ENCODE peak calls at places on chromosomes 1 and 21, in ten cellular contexts. S is HepG2, W is tibial artery, A is K562, B is colonic mucosa, J is heart right ventricle, V is breast epithelium, G is H1, T is HCT116, Q is pancreas. L is an unnamed sample. For H3K4me1, the result is how much of the 10 kb centered on the place peaks cover.

GRCh38 chr21:43626390-43626789 is 32.9 kb downstream of the HSF2BP start:
- DNase-seq in T (no peak), A (no peak), S (no peak), Q (no peak), G (no peak), V (no peak), J (no peak), B (no peak), W (no peak), L (no peak)

GRCh38 chr1:155051777-155052398 is 772 bp downstream of the ADAM15 start:
- DNase-seq in G (no peak), B (peak), V (peak), W (peak), J (peak), S (no peak), Q (peak), T (no peak), A (no peak), L (no peak)

GRCh38 chr1:224170748-224171478 is 12.1 kb upstream of the DEGS1 start:
- DNase-seq in A (peak), B (no peak), T (no peak), G (no peak), W (no peak), S (peak), Q (no peak), V (no peak), J (no peak), L (no peak)

GRCh38 chr1:59375321-59376220 is 78.7 kb downstream of the FGGY start:
- DNase-seq in T (no peak), J (no peak), B (no peak), V (no peak), A (no peak), W (no peak), G (no peak), Q (no peak), S (no peak), L (no peak)

GRCh38 chr1:108592030-108592759 is 32.3 kb downstream of the EEIG2 start:
- DNase-seq in J (no peak), A (no peak), V (no peak), T (no peak), Q (no peak), B (no peak), S (no peak), W (no peak), G (no peak), L (no peak)

GRCh38 chr1:104100079-104100478 is 350.4 kb downstream of the AMY1C start:
- DNase-seq in S (no peak), A (no peak), G (no peak), Q (no peak), V (no peak), B (no peak), J (no peak), W (no peak), T (no peak), L (no peak)

GRCh38 chr21:35475768-35476167 is 426.7 kb upstream of the RUNX1 start:
- DNase-seq in T (no peak), S (no peak), J (no peak), A (peak), Q (no peak), B (no peak), V (no peak), G (no peak), W (no peak), L (no peak)

GRCh38 chr1:53956308-53957168 is 10.4 kb downstream of the LRRC42 start:
- DNase-seq in J (no peak), W (no peak), T (no peak), S (no peak), V (no peak), Q (no peak), A (no peak), B (no peak), G (no peak), L (no peak)

GRCh38 chr1:93142161-93142560 is 38.1 kb downstream of the TMED5 start:
- DNase-seq in B (no peak), G (no peak), A (no peak), W (no peak), Q (no peak), V (no peak), S (no peak), J (no peak), T (no peak), L (no peak)

GRCh38 chr1:38609166-38609880 is 250.2 kb downstream of the RRAGC start:
- DNase-seq in B (no peak), S (no peak), W (no peak), V (no peak), G (no peak), J (no peak), A (no peak), T (no peak), Q (no peak), L (no peak)

GRCh38 chr21:45304945-45305344 is 17.2 kb upstream of the POFUT2 start:
- DNase-seq in Q (no peak), W (peak), J (no peak), B (no peak), G (no peak), S (no peak), V (no peak), T (no peak), A (no peak), L (no peak)

GRCh38 chr1:61448017-61448383 is 276.9 kb downstream of the TM2D1 start:
- DNase-seq in B (no peak), T (no peak), J (no peak), A (no peak), V (no peak), W (no peak), Q (no peak), S (no peak), G (no peak), L (no peak)
- H3K4me1 ChIP-seq in B (under half), T (under half), J (half or more), A (under half), V (under half), W (half or more), Q (under half), S (under half), G (under half), L (half or more)

GRCh38 chr1:1356796-1357401 is 1.5 kb downstream of the MXRA8 start:
- DNase-seq in V (no peak), S (no peak), J (peak), A (no peak), B (no peak), T (no peak), W (no peak), G (no peak), Q (no peak), L (no peak)

GRCh38 chr1:1359316-1359667 is 937 bp upstream of the MXRA8 start:
- DNase-seq in B (peak), W (no peak), G (no peak), T (no peak), Q (no peak), S (no peak), J (peak), V (no peak), A (no peak), L (no peak)

GRCh38 chr1:1357871-1358432 is 403 bp downstream of the MXRA8 start:
- DNase-seq in W (no peak), S (no peak), B (no peak), J (no peak), V (no peak), T (no peak), G (no peak), Q (no peak), A (no peak), L (no peak)

GRCh38 chr1:1359668-1360468 is 1.5 kb upstream of the MXRA8 start:
- DNase-seq in V (peak), J (peak), T (no peak), Q (no peak), S (peak), W (no peak), G (no peak), B (peak), A (no peak), L (no peak)

GRCh38 chr1:1358433-1359201 is at the start of gene MXRA8:
- DNase-seq in B (peak), Q (no peak), G (peak), S (peak), V (peak), W (peak), A (peak), T (no peak), J (peak), L (no peak)
- H3K4me1 ChIP-seq in B (under half), Q (under half), G (under half), S (half or more), V (under half), W (half or more), A (half or more), T (under half), J (half or more), L (half or more)

GRCh38 chr1:150152772-150153461 is 3.2 kb downstream of the PLEKHO1 start:
- DNase-seq in V (no peak), Q (no peak), J (no peak), T (no peak), S (peak), B (no peak), A (no peak), W (no peak), G (no peak), L (no peak)
- H3K4me1 ChIP-seq in V (under half), Q (under half), J (half or more), T (under half), S (under half), B (under half), A (under half), W (half or more), G (under half), L (under half)

DNA sequence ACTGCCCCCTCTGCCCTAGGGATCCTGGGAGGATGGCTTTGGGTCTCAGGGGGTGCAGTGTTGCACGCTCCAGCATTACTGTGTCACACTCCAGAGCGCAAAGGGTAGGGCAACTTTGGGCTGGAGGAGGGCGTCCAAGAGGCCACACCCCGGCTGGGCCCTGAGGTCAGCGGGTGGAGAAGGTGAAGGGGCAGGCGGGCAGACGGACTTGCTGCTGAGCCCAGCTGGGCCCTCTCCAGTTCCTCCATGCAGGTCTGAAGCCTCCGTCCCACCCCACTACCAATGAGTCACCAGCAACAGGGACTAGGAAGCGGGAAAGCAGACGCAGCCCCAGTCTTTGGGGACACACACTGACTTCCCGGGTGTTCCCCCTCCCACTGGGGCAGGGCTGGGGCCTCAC is 116.0 kb downstream of the CASZ1 start:
- DNase-seq in V (no peak), W (no peak), A (no peak), Q (no peak), S (no peak), J (no peak), T (no peak), B (no peak), G (no peak), L (no peak)
- H3K4me1 ChIP-seq in V (under half), W (half or more), A (under half), Q (under half), S (half or more), J (half or more), T (under half), B (under half), G (under half), L (under half)

GRCh38 chr1:27668121-27668807 is 3.7 kb downstream of the IFI6 start:
- DNase-seq in B (no peak), S (no peak), W (peak), V (no peak), Q (no peak), T (no peak), A (no peak), G (no peak), J (no peak), L (no peak)
- H3K4me1 ChIP-seq in B (under half), S (under half), W (under half), V (under half), Q (under half), T (under half), A (under half), G (under half), J (half or more), L (under half)

GRCh38 chr21:34080693-34081092 is 7.3 kb downstream of the MRPS6 start:
- DNase-seq in S (no peak), J (no peak), A (no peak), V (no peak), G (no peak), Q (no peak), W (no peak), B (no peak), T (no peak), L (no peak)

GRCh38 chr21:34082769-34083168 is 9.4 kb downstream of the MRPS6 start:
- DNase-seq in J (no peak), B (no peak), W (no peak), V (no peak), Q (no peak), A (no peak), T (no peak), G (no peak), S (no peak), L (no peak)

GRCh38 chr21:34086887-34087306 is 13.5 kb downstream of the MRPS6 start:
- DNase-seq in B (no peak), S (no peak), T (no peak), Q (no peak), A (peak), V (no peak), W (no peak), J (no peak), G (no peak), L (no peak)

GRCh38 chr21:34085129-34085528 is 11.8 kb downstream of the MRPS6 start:
- DNase-seq in T (no peak), S (no peak), A (no peak), Q (no peak), B (no peak), G (no peak), V (no peak), W (no peak), J (no peak), L (no peak)

DNA sequence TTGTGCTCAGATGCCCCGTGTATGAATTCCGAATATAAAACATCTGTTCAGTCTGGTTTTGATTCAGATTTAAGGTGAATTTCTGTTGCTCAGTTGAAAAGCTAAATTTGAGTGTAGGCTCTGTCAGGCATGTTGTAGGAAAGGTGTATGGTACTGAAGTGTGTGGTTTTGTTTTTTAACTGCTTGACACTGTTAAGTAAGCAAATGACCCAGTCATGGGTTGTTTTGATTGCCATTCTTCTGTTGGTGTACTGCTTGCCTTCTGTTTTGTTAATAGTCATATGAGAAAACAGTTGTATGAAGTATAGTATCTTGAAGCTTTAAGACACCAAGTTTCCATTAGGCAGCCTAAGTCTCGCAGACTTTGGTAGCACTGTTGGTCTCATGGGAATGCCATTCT is 10.0 kb downstream of the MRPS6 start:
- DNase-seq in W (no peak), A (no peak), J (no peak), B (no peak), V (no peak), T (no peak), Q (no peak), S (no peak), G (no peak), L (no peak)
- H3K4me1 ChIP-seq in W (half or more), A (under half), J (half or more), B (under half), V (under half), T (under half), Q (under half), S (under half), G (under half), L (under half)

GRCh38 chr1:206000641-206001339 is 2.4 kb downstream of the RAB7B start:
- DNase-seq in A (peak), V (no peak), Q (no peak), W (no peak), B (no peak), G (no peak), J (no peak), S (no peak), T (peak), L (no peak)

GRCh38 chr1:206002160-206002559 is 1.0 kb downstream of the RAB7B start:
- DNase-seq in V (peak), A (no peak), B (no peak), G (peak), T (no peak), J (no peak), W (no peak), Q (no peak), S (no peak), L (no peak)

GRCh38 chr1:205994342-205994741 is 8.9 kb downstream of the RAB7B start:
- DNase-seq in V (no peak), Q (no peak), W (no peak), J (no peak), S (no peak), A (no peak), B (no peak), G (no peak), T (no peak), L (no peak)

GRCh38 chr1:206001476-206001888 is 1.7 kb downstream of the RAB7B start:
- DNase-seq in G (no peak), J (no peak), W (peak), V (peak), T (peak), S (no peak), Q (no peak), B (peak), A (peak), L (no peak)

GRCh38 chr1:205998457-205999241 is 4.5 kb downstream of the RAB7B start:
- DNase-seq in J (no peak), Q (no peak), S (no peak), G (no peak), T (no peak), B (no peak), W (no peak), A (no peak), V (peak), L (no peak)
- H3K4me1 ChIP-seq in J (under half), Q (under half), S (under half), G (under half), T (under half), B (under half), W (under half), A (under half), V (under half), L (half or more)

GRCh38 chr1:206725053-206725963 is 40.6 kb downstream of the MAPKAPK2 start:
- DNase-seq in V (no peak), A (peak), T (peak), W (peak), S (peak), G (peak), Q (no peak), J (no peak), B (peak), L (no peak)
- H3K4me1 ChIP-seq in V (under half), A (under half), T (under half), W (half or more), S (under half), G (under half), Q (under half), J (half or more), B (under half), L (half or more)

L was measured in esophagus squamous epithelium.